ENCODE peak calls at places on chromosomes 1 and 21, in ten cellular contexts. One of them, this sample, is unnamed.

GRCh38 chr1:14822996-14823395 is 224.5 kb downstream of the KAZN start:
- DNase-seq in T-helper 17 cell: no peak
- DNase-seq in hepatic stellate cell: no peak
- DNase-seq in NCI-H2171 treated with DMSO at 0.1 percent for 48 hours: no peak
- DNase-seq in adipocyte: no peak
- DNase-seq in 8988T: no peak
- DNase-seq in DMS 273 treated with DMSO at 0.1 percent for 48 hours: no peak
- DNase-seq in KG1: no peak
- DNase-seq in activated T-cell treated with anti-CD3 and anti-CD28 coated beads for 1 hour: no peak
- DNase-seq in K562: no peak
- DNase-seq in this sample: no peak

GRCh38 chr1:9233942-9234222 is 692 bp upstream of the H6PD start:
- DNase-seq in T-helper 17 cell: no peak
- DNase-seq in hepatic stellate cell: no peak
- DNase-seq in NCI-H2171 treated with DMSO at 0.1 percent for 48 hours: no peak
- DNase-seq in adipocyte: no peak
- DNase-seq in 8988T: no peak
- DNase-seq in DMS 273 treated with DMSO at 0.1 percent for 48 hours: no peak
- DNase-seq in KG1: no peak
- DNase-seq in activated T-cell treated with anti-CD3 and anti-CD28 coated beads for 1 hour: no peak
- DNase-seq in K562: no peak
- DNase-seq in this sample: no peak

GRCh38 chr1:92070892-92071291 is 4.3 kb downstream of the SETSIP start:
- DNase-seq in T-helper 17 cell: no peak
- DNase-seq in hepatic stellate cell: no peak
- DNase-seq in NCI-H2171 treated with DMSO at 0.1 percent for 48 hours: no peak
- DNase-seq in adipocyte: no peak
- DNase-seq in 8988T: no peak
- DNase-seq in DMS 273 treated with DMSO at 0.1 percent for 48 hours: no peak
- DNase-seq in KG1: no peak
- DNase-seq in activated T-cell treated with anti-CD3 and anti-CD28 coated beads for 1 hour: no peak
- DNase-seq in K562: no peak
- DNase-seq in this sample: no peak

GRCh38 chr1:202007703-202008489 is 2.5 kb upstream of the ELF3 start:
- DNase-seq in T-helper 17 cell: no peak
- DNase-seq in hepatic stellate cell: no peak
- DNase-seq in NCI-H2171 treated with DMSO at 0.1 percent for 48 hours: peak; percentile 61
- DNase-seq in adipocyte: peak; percentile 62
- DNase-seq in 8988T: no peak
- DNase-seq in DMS 273 treated with DMSO at 0.1 percent for 48 hours: no peak
- DNase-seq in KG1: no peak
- DNase-seq in activated T-cell treated with anti-CD3 and anti-CD28 coated beads for 1 hour: no peak
- DNase-seq in K562: peak; percentile 80
- DNase-seq in this sample: peak; percentile 18

GRCh38 chr1:1019122-1019999 is 559 bp upstream of the AGRN start:
- DNase-seq in T-helper 17 cell: peak; percentile 74
- DNase-seq in hepatic stellate cell: peak; percentile 97
- DNase-seq in NCI-H2171 treated with DMSO at 0.1 percent for 48 hours: peak; percentile 66
- DNase-seq in adipocyte: peak; percentile 95
- DNase-seq in 8988T: peak; percentile 82
- DNase-seq in DMS 273 treated with DMSO at 0.1 percent for 48 hours: no peak
- DNase-seq in KG1: peak; percentile 47
- DNase-seq in activated T-cell treated with anti-CD3 and anti-CD28 coated beads for 1 hour: peak; percentile 73
- DNase-seq in K562: peak; percentile 97
- DNase-seq in this sample: no peak

GRCh38 chr21:28805885-28806284 is 186.8 kb downstream of the LTN1 start:
- DNase-seq in T-helper 17 cell: no peak
- DNase-seq in hepatic stellate cell: peak; percentile 50
- DNase-seq in NCI-H2171 treated with DMSO at 0.1 percent for 48 hours: no peak
- DNase-seq in adipocyte: peak; percentile 87
- DNase-seq in 8988T: no peak
- DNase-seq in DMS 273 treated with DMSO at 0.1 percent for 48 hours: no peak
- DNase-seq in KG1: no peak
- DNase-seq in activated T-cell treated with anti-CD3 and anti-CD28 coated beads for 1 hour: no peak
- DNase-seq in K562: no peak
- DNase-seq in this sample: no peak

GRCh38 chr1:10057305-10057704 is 24.5 kb downstream of the UBE4B start:
- DNase-seq in T-helper 17 cell: no peak
- DNase-seq in hepatic stellate cell: no peak
- DNase-seq in NCI-H2171 treated with DMSO at 0.1 percent for 48 hours: peak; percentile 86
- DNase-seq in adipocyte: peak; percentile 47
- DNase-seq in 8988T: no peak
- DNase-seq in DMS 273 treated with DMSO at 0.1 percent for 48 hours: no peak
- DNase-seq in KG1: no peak
- DNase-seq in activated T-cell treated with anti-CD3 and anti-CD28 coated beads for 1 hour: no peak
- DNase-seq in K562: no peak
- DNase-seq in this sample: no peak

GRCh38 chr1:17423781-17424245 is 15.7 kb downstream of the RCC2 start:
- DNase-seq in T-helper 17 cell: no peak
- DNase-seq in hepatic stellate cell: no peak
- DNase-seq in NCI-H2171 treated with DMSO at 0.1 percent for 48 hours: no peak
- DNase-seq in adipocyte: no peak
- DNase-seq in 8988T: no peak
- DNase-seq in DMS 273 treated with DMSO at 0.1 percent for 48 hours: no peak
- DNase-seq in KG1: no peak
- DNase-seq in activated T-cell treated with anti-CD3 and anti-CD28 coated beads for 1 hour: no peak
- DNase-seq in K562: no peak
- DNase-seq in this sample: no peak

GRCh38 chr1:44676484-44677200 is 2.1 kb downstream of the ARMH1 start:
- DNase-seq in T-helper 17 cell: no peak
- DNase-seq in hepatic stellate cell: no peak
- DNase-seq in NCI-H2171 treated with DMSO at 0.1 percent for 48 hours: no peak
- DNase-seq in adipocyte: peak; percentile 22
- DNase-seq in 8988T: no peak
- DNase-seq in DMS 273 treated with DMSO at 0.1 percent for 48 hours: no peak
- DNase-seq in KG1: no peak
- DNase-seq in activated T-cell treated with anti-CD3 and anti-CD28 coated beads for 1 hour: no peak
- DNase-seq in K562: no peak
- DNase-seq in this sample: no peak

GRCh38 chr21:29753216-29753615 is 186.6 kb downstream of the GRIK1 start:
- DNase-seq in T-helper 17 cell: no peak
- DNase-seq in hepatic stellate cell: no peak
- DNase-seq in NCI-H2171 treated with DMSO at 0.1 percent for 48 hours: no peak
- DNase-seq in adipocyte: peak; percentile 44
- DNase-seq in 8988T: no peak
- DNase-seq in DMS 273 treated with DMSO at 0.1 percent for 48 hours: no peak
- DNase-seq in KG1: no peak
- DNase-seq in activated T-cell treated with anti-CD3 and anti-CD28 coated beads for 1 hour: no peak
- DNase-seq in K562: no peak
- DNase-seq in this sample: no peak

GRCh38 chr1:114124644-114125043 is 29.0 kb downstream of the SYT6 start:
- DNase-seq in T-helper 17 cell: no peak
- DNase-seq in hepatic stellate cell: no peak
- DNase-seq in NCI-H2171 treated with DMSO at 0.1 percent for 48 hours: no peak
- DNase-seq in adipocyte: no peak
- DNase-seq in 8988T: no peak
- DNase-seq in DMS 273 treated with DMSO at 0.1 percent for 48 hours: no peak
- DNase-seq in KG1: no peak
- DNase-seq in activated T-cell treated with anti-CD3 and anti-CD28 coated beads for 1 hour: no peak
- DNase-seq in K562: no peak
- DNase-seq in this sample: no peak

GRCh38 chr1:214377886-214378285 is 96.9 kb downstream of the SMYD2 start:
- DNase-seq in T-helper 17 cell: no peak
- DNase-seq in hepatic stellate cell: peak; percentile 82
- DNase-seq in NCI-H2171 treated with DMSO at 0.1 percent for 48 hours: no peak
- DNase-seq in adipocyte: peak; percentile 81
- DNase-seq in 8988T: no peak
- DNase-seq in DMS 273 treated with DMSO at 0.1 percent for 48 hours: no peak
- DNase-seq in KG1: no peak
- DNase-seq in activated T-cell treated with anti-CD3 and anti-CD28 coated beads for 1 hour: no peak
- DNase-seq in K562: no peak
- DNase-seq in this sample: no peak